ENCODE peak calls at places on chromosome 7, in eight cellular contexts. Q is PC-3, B is prostate gland, I is GM23338, P is cardiac muscle cell, M is colonic mucosa, D is pancreas, X is uterus. C is an unnamed sample. For H3K4me1, the result is how much of the 10 kb centered on the place peaks cover.

GRCh38 chr7:84998665-84999064 is 188.2 kb downstream of the SEMA3D start:
- DNase-seq in M (no peak), Q (peak), B (no peak), P (no peak), D (no peak), I (peak), X (no peak), C (no peak)

GRCh38 chr7:112594397-112594796 is 113.6 kb downstream of the LSMEM1 start:
- DNase-seq in I (no peak), P (peak), D (no peak), B (no peak), X (no peak), M (no peak), Q (no peak), C (no peak)

GRCh38 chr7:111409714-111410422 is 152.4 kb downstream of the IMMP2L start:
- DNase-seq in D (no peak), P (peak), M (no peak), I (peak), Q (no peak), B (no peak), X (no peak), C (no peak)

GRCh38 chr7:94514140-94514889 is 4.7 kb downstream of the CASD1 start:
- DNase-seq in D (no peak), P (no peak), I (no peak), X (no peak), M (no peak), B (no peak), Q (no peak), C (no peak)

GRCh38 chr7:75567948-75568595 is 76.0 kb downstream of the SPDYE5 start:
- DNase-seq in D (no peak), M (no peak), I (no peak), B (no peak), Q (no peak), P (no peak), X (no peak), C (no peak)

GRCh38 chr7:2962860-2963259 is 80.8 kb downstream of the CARD11 start:
- DNase-seq in Q (no peak), M (no peak), I (no peak), B (no peak), P (no peak), X (no peak), D (no peak), C (no peak)

GRCh38 chr7:744854-745430 is 17.9 kb upstream of the PRKAR1B start:
- DNase-seq in Q (no peak), P (no peak), D (no peak), X (no peak), B (no peak), I (no peak), M (no peak), C (no peak)

GRCh38 chr7:128168667-128169210 is 72.3 kb upstream of the LEP start:
- DNase-seq in Q (no peak), D (no peak), P (peak), I (peak), M (peak), X (no peak), B (no peak), C (no peak)

GRCh38 chr7:26500749-26501352 is 209.2 kb downstream of the SNX10 start:
- DNase-seq in X (no peak), M (no peak), D (no peak), B (no peak), Q (peak), I (peak), P (peak), C (no peak)

GRCh38 chr7:92874567-92874966 is 38.2 kb upstream of the CDK6 start:
- DNase-seq in I (no peak), M (no peak), Q (no peak), B (no peak), X (no peak), D (no peak), P (peak), C (no peak)

GRCh38 chr7:17090751-17091150 is 207.7 kb upstream of the AHR start:
- DNase-seq in P (peak), M (no peak), B (no peak), I (no peak), X (no peak), Q (peak), D (no peak), C (no peak)

GRCh38 chr7:90551036-90551435 is 45.1 kb upstream of the CDK14 start:
- DNase-seq in X (no peak), I (no peak), P (no peak), D (no peak), Q (peak), M (no peak), B (no peak), C (no peak)

GRCh38 chr7:70060298-70061068 is 462.2 kb downstream of the AUTS2 start:
- DNase-seq in Q (no peak), X (no peak), P (no peak), M (no peak), D (no peak), B (no peak), I (peak), C (no peak)

GRCh38 chr7:143929224-143929920 is 5.7 kb upstream of the OR2F2 start:
- DNase-seq in I (no peak), X (no peak), D (no peak), M (no peak), P (no peak), B (no peak), Q (peak), C (no peak)

GRCh38 chr7:55066938-55067337 is 48.1 kb downstream of the EGFR start:
- DNase-seq in B (no peak), I (no peak), Q (no peak), M (no peak), X (no peak), P (no peak), D (no peak), C (no peak)

GRCh38 chr7:1510780-1511154 is 6.6 kb upstream of the INTS1 start:
- DNase-seq in B (no peak), P (no peak), M (no peak), I (no peak), D (no peak), Q (no peak), X (no peak), C (no peak)

GRCh38 chr7:26948617-26949118 is 84.3 kb upstream of the SKAP2 start:
- DNase-seq in I (peak), Q (no peak), B (no peak), X (no peak), M (no peak), P (no peak), D (no peak), C (no peak)

GRCh38 chr7:20260219-20260618 is 43.0 kb upstream of the MACC1 start:
- DNase-seq in D (no peak), Q (no peak), X (no peak), I (no peak), P (peak), M (no peak), B (peak), C (no peak)

GRCh38 chr7:65983965-65984654 is 2.1 kb upstream of the GUSB start:
- DNase-seq in I (no peak), B (no peak), D (no peak), Q (peak), P (no peak), M (no peak), X (no peak), C (peak)

GRCh38 chr7:45203459-45203858 is 45.9 kb downstream of the RAMP3 start:
- DNase-seq in Q (no peak), I (no peak), M (no peak), D (no peak), B (no peak), P (no peak), X (no peak), C (no peak)

GRCh38 chr7:104967595-104967994 is 46.4 kb upstream of the KMT2E start:
- DNase-seq in X (no peak), P (peak), D (no peak), Q (no peak), B (no peak), I (no peak), M (no peak), C (no peak)

GRCh38 chr7:155648752-155649339 is 4.4 kb downstream of the RBM33 start:
- DNase-seq in B (no peak), D (no peak), M (no peak), X (no peak), P (no peak), Q (no peak), I (no peak), C (no peak)
- H3K4me1 ChIP-seq in B (under half), D (under half), M (under half), X (under half), P (under half), Q (under half), I (under half), C (under half)

GRCh38 chr7:36967387-36967786 is 243.1 kb upstream of the AOAH start:
- DNase-seq in I (peak), X (peak), Q (peak), P (peak), B (no peak), M (peak), D (peak), C (peak)
- TF ChIP-seq CTCF in I (peak), X (peak), Q (peak), P (peak), B (peak), M (peak), D (peak), C (peak)

DNA sequence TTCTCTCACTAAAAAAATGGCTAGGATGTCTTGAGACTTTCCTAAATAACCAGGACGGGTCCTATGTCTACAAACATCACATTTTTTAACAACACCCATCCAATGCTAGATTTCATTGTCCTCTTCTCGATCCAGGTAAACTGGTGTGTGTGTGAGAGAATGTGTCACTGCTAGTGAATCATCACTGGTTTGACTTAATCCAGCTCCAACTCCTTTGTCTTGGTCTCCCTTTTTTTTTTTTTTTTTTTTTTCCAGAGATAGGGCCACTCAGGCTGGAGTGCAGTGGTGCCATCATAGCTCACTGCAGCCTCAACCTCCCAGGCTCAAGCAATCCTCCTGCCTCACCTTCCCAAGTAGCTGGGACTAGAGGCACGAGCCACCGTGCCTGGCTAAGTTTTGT is 2.0 kb upstream of the UFSP1 start:
- DNase-seq in B (no peak), I (no peak), P (no peak), D (no peak), Q (peak), M (no peak), X (no peak), C (no peak)
- H3K4me1 ChIP-seq in B (under half), I (under half), P (under half), D (under half), Q (under half), M (under half), X (under half), C (under half)

DNA sequence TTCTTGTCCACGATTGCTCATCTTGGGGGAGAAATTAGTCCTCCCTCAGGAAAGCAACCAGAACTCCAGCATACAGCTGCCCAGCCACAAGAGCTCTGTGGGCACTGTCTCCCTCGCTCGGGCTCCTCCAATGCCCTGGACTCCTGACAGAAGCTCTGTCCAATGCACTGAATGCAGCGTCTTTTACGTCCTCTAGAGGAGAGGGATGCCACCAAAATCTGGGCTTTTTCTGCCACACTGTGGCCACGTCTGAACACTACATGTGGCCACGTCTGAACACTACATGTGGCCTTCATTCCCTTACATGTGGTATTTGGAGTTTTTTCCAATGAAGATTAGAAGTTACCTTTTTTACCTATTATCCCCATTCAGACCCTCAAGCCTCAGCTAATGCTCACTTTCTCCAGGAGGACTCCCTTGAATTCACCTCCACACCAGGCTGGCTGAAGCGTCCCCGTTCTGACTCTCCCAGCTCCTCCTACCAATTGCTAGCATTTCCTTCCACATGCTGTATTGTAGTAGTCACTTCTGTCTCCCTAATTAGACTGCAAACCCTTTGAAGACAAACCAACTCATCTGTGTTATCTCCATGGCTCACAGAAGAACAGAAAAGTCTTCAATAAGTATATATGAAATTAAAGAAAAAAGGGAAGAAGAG is 134.3 kb upstream of the PDE1C start:
- DNase-seq in I (peak), X (peak), M (peak), P (peak), Q (peak), B (peak), D (peak), C (peak)
- TF ChIP-seq CTCF in I (peak), X (peak), M (peak), P (peak), Q (peak), B (peak), D (peak), C (peak)